ENCODE peak calls at places on chromosomes 1 and 21, in four cellular contexts. D, A, W and U are unnamed samples.

GRCh38 chr1:44723496-44724407 is 7.2 kb downstream of the RNU5D-1 start:
- DNase-seq in D (no peak), A (no peak), W (no peak), U (no peak)

GRCh38 chr1:228215663-228216116 is 7.8 kb downstream of the OBSCN start:
- DNase-seq in D (no peak), A (no peak), W (no peak), U (no peak)

GRCh38 chr1:79323240-79324025 is 316.9 kb upstream of the ADGRL4 start:
- DNase-seq in D (no peak), A (peak), W (peak), U (peak)

GRCh38 chr1:229203030-229203751 is 67.7 kb upstream of the RAB4A start:
- DNase-seq in D (no peak), A (peak), W (peak), U (peak)

GRCh38 chr1:149844096-149844495 is 55.3 kb upstream of the BOLA1 start:
- DNase-seq in D (no peak), A (peak), W (peak), U (no peak)

GRCh38 chr1:15540201-15540600 is 13.6 kb downstream of the DNAJC16 start:
- DNase-seq in D (no peak), A (no peak), W (no peak), U (no peak)

GRCh38 chr1:164515932-164516331 is 43.1 kb upstream of the PBX1 start:
- DNase-seq in D (no peak), A (no peak), W (no peak), U (no peak)

GRCh38 chr1:220368352-220369265 is 96.4 kb upstream of the RAB3GAP2 start:
- DNase-seq in D (no peak), A (peak), W (peak), U (peak)

GRCh38 chr1:20634594-20635084 is 1.4 kb downstream of the PINK1 start:
- DNase-seq in D (peak), A (peak), W (peak), U (no peak)

GRCh38 chr1:81802601-81803422 is 2.1 kb downstream of the ADGRL2 start:
- DNase-seq in D (peak), A (peak), W (no peak), U (no peak)

GRCh38 chr1:235553063-235553675 is 48.9 kb upstream of the B3GALNT2 start:
- DNase-seq in D (no peak), A (no peak), W (no peak), U (no peak)

GRCh38 chr1:212498243-212498642 is 65.5 kb downstream of the NENF start:
- DNase-seq in D (no peak), A (peak), W (peak), U (no peak)

GRCh38 chr21:39006653-39007417 is 176.4 kb downstream of the PSMG1 start:
- DNase-seq in D (peak), A (no peak), W (no peak), U (no peak)

GRCh38 chr1:192225713-192226112 is 67.5 kb downstream of the RGS18 start:
- DNase-seq in D (no peak), A (peak), W (no peak), U (peak)

GRCh38 chr1:88736633-88737248 is 52.7 kb downstream of the PKN2 start:
- DNase-seq in D (no peak), A (peak), W (no peak), U (peak)

GRCh38 chr1:115275216-115275615 is 62.8 kb downstream of the NGF start:
- DNase-seq in D (no peak), A (peak), W (no peak), U (no peak)

GRCh38 chr1:226541631-226542622 is 6.6 kb upstream of the STUM start:
- DNase-seq in D (no peak), A (peak), W (no peak), U (no peak)

GRCh38 chr1:15354580-15354965 is 55.1 kb upstream of the EFHD2 start:
- DNase-seq in D (no peak), A (peak), W (peak), U (no peak)

GRCh38 chr1:174740248-174740990 is 259.3 kb upstream of the CACYBP start:
- DNase-seq in D (no peak), A (peak), W (peak), U (no peak)

GRCh38 chr1:10474613-10475507 is at the start of gene PEX14:
- DNase-seq in D (peak), A (peak), W (peak), U (peak)

GRCh38 chr1:31798433-31799195 is 17.2 kb downstream of the SPOCD1 start:
- DNase-seq in D (peak), A (peak), W (peak), U (peak)

GRCh38 chr21:33318087-33318486 is 6.7 kb upstream of the IFNAR1 start:
- DNase-seq in D (no peak), A (no peak), W (no peak), U (no peak)

GRCh38 chr1:184624626-184625025 is 130.0 kb downstream of the EDEM3 start:
- DNase-seq in D (no peak), A (peak), W (no peak), U (no peak)

GRCh38 chr1:41109316-41110263 is 88.1 kb upstream of the SLFNL1 start:
- DNase-seq in D (no peak), A (peak), W (peak), U (peak)

GRCh38 chr1:45767035-45767434 is 16.6 kb upstream of the IPP start:
- DNase-seq in D (no peak), A (no peak), W (no peak), U (peak)

GRCh38 chr1:241815957-241816356 is 32.0 kb upstream of the EXO1 start:
- DNase-seq in D (no peak), A (no peak), W (no peak), U (no peak)

GRCh38 chr1:241817331-241817792 is 30.6 kb upstream of the EXO1 start:
- DNase-seq in D (no peak), A (peak), W (peak), U (no peak)

GRCh38 chr1:241817956-241818612 is 29.9 kb upstream of the EXO1 start:
- DNase-seq in D (no peak), A (no peak), W (no peak), U (no peak)

GRCh38 chr1:241810769-241811402 is 37.1 kb upstream of the EXO1 start:
- DNase-seq in D (no peak), A (no peak), W (peak), U (no peak)

GRCh38 chr1:241813768-241814270 is 34.2 kb upstream of the EXO1 start:
- DNase-seq in D (no peak), A (no peak), W (peak), U (no peak)
- TF ChIP-seq CTCF in D (no peak), A (no peak), W (no peak), U (no peak)

DNA sequence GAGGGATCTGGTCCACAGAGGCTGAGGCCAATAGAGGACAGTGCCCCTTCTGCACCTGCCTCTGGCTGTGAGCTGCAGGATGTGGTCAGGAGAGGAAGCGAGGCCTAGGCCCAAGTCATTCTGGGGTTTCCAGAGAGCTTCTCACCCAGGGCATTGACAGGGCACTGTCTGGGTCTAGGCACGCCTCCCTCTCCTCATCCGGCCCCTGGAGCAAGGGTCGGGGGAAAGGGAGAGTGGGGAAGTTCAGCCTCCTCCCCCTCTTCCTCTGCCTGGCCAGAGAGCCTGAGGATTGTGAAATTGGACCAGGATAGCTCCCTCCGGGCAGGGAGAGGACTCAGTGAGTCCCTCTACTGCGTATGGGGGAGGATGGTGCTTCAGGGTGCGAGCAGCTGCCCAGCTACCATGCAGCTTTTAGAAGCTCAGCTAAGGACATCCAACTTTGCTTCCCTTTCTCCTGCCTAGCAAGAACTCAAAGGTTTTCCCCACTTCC is 6.3 kb upstream of the INAVA start:
- DNase-seq in D (no peak), A (peak), W (peak), U (no peak)
- H3K4me3 ChIP-seq in D (no peak), A (no peak), W (no peak), U (no peak)

GRCh38 chr1:223711838-223712183 is 528 bp upstream of the CAPN2 start:
- DNase-seq in D (no peak), A (no peak), W (peak), U (no peak)

GRCh38 chr1:223709598-223709997 is 2.7 kb upstream of the CAPN2 start:
- DNase-seq in D (no peak), A (no peak), W (no peak), U (no peak)

GRCh38 chr1:223710179-223711133 is 1.9 kb upstream of the CAPN2 start:
- DNase-seq in D (no peak), A (no peak), W (no peak), U (no peak)

GRCh38 chr1:223712184-223712855 is at the start of gene CAPN2:
- DNase-seq in D (peak), A (peak), W (peak), U (no peak)

DNA sequence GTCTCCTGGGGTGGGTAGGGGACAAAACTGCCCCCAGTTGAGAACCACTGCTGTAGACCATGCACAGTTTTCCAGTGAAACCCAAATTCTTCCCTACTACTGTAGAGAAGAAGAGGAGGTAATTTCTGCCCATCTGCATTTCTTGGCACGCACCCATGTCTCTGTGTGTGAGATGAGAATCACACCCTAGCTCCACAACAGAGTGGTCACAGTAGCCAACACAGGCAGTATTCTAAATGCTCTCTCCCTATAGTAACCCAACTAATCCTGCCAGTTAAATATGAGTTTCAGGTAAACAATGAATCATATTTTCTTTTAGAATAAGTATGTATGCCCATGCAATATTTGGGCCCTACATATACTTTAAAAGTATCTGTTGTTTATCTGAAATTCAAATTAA is 1.2 kb upstream of the CAPN2 start:
- DNase-seq in D (no peak), A (peak), W (peak), U (no peak)
- TF ChIP-seq CTCF in D (no peak), A (no peak), W (no peak), U (no peak)

DNA sequence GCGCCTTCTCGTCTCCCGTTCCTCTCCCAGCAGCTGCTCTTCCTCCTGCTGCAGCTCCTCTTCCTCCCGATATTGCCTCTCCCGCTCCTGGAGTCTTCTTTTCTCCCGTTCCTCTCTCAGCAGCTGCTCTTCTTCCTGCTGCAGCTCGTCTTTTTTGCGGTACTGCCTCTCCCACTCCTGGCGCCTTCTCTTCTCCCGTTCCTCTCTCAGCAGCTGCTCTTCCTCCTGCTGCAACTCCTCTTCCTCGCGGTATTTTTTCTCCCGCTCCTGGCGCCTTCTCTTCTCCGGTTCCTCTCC is 5.3 kb downstream of the TCHH start:
- DNase-seq in D (no peak), A (no peak), W (no peak), U (no peak)
- H3K4me3 ChIP-seq in D (peak), A (peak), W (peak), U (no peak)

GRCh38 chr1:6080469-6080868 is 34.8 kb downstream of the KCNAB2 start:
- DNase-seq in D (no peak), A (peak), W (no peak), U (no peak)
- TF ChIP-seq CTCF in D (no peak), A (peak), W (peak), U (peak)

DNA sequence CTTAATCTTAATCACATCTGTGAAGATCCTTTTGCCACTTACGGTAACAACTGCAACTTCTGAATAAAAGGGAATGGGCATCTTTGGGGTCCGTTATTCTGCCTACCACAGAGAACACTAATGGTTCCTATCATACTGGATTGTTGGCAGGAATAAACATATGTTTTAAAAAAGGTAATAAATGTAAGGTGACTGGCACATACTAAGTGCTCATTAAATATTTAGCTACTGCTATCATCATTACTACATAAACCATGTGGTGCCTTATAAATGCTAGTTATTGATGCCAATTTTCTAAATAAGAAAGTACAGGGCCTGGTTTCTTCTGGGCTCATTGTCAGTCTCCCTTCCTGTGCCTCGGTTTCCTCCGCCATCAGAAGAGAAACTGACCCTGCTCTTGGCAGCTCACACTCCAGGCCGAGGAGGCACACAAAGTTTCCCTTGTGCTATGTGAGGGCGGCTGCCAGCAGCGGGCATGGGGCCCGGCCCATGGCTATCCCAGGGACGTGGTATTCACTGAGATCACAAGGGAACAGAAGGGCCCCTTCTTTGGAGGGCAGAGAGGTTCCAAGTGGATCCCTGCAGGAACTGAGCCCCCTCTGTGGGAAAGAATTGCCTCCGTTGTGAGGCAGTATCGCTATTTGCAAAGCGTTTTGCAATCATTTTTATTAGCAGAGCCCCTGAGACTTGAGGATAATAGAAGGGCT is 26.2 kb downstream of the NAV1 start:
- DNase-seq in D (no peak), A (no peak), W (no peak), U (no peak)
- H3K4me3 ChIP-seq in D (no peak), A (no peak), W (no peak), U (no peak)